ENCODE peak calls at places on chromosome 13, in five cellular contexts. One of them, this sample, is unnamed.

GRCh38 chr13:52884429-52884828 is 36.0 kb upstream of the PCDH8 start:
- DNase-seq in SK-N-SH: no peak
- DNase-seq in MM.1S: no peak
- DNase-seq in neural progenitor cell: no peak
- DNase-seq in HCT116: no peak
- DNase-seq in this sample: no peak

GRCh38 chr13:85197431-85197830 is 601.8 kb downstream of the SLITRK6 start:
- DNase-seq in MM.1S: no peak
- DNase-seq in neural progenitor cell: no peak
- DNase-seq in HCT116: no peak
- DNase-seq in SK-N-SH: no peak
- DNase-seq in this sample: no peak

GRCh38 chr13:65638572-65639168 is 1591.5 kb downstream of the PCDH9 start:
- DNase-seq in neural progenitor cell: peak
- DNase-seq in MM.1S: peak
- DNase-seq in HCT116: peak
- DNase-seq in SK-N-SH: peak
- DNase-seq in this sample: peak

GRCh38 chr13:73168993-73169401 is 110.2 kb downstream of the KLF5 start:
- DNase-seq in SK-N-SH: no peak
- DNase-seq in neural progenitor cell: no peak
- DNase-seq in MM.1S: no peak
- DNase-seq in HCT116: no peak
- DNase-seq in this sample: peak

GRCh38 chr13:41645313-41645712 is 188.0 kb downstream of the RGCC start:
- DNase-seq in SK-N-SH: no peak
- DNase-seq in HCT116: no peak
- DNase-seq in MM.1S: no peak
- DNase-seq in neural progenitor cell: no peak
- DNase-seq in this sample: peak

GRCh38 chr13:42266464-42266863 is 5.5 kb upstream of the AKAP11 start:
- DNase-seq in SK-N-SH: no peak
- DNase-seq in neural progenitor cell: no peak
- DNase-seq in MM.1S: no peak
- DNase-seq in HCT116: no peak
- DNase-seq in this sample: peak

GRCh38 chr13:99657848-99658265 is 156.6 kb downstream of the TM9SF2 start:
- DNase-seq in SK-N-SH: peak
- DNase-seq in MM.1S: no peak
- DNase-seq in HCT116: no peak
- DNase-seq in neural progenitor cell: peak
- DNase-seq in this sample: no peak

GRCh38 chr13:46797468-46798237 is 692 bp upstream of the ESD start:
- DNase-seq in SK-N-SH: no peak
- DNase-seq in HCT116: no peak
- DNase-seq in neural progenitor cell: peak
- DNase-seq in MM.1S: no peak
- DNase-seq in this sample: no peak

GRCh38 chr13:110509971-110510786 is 51.3 kb downstream of the RAB20 start:
- DNase-seq in HCT116: no peak
- DNase-seq in SK-N-SH: no peak
- DNase-seq in neural progenitor cell: no peak
- DNase-seq in MM.1S: no peak
- DNase-seq in this sample: no peak

GRCh38 chr13:24716011-24716410 is 35.8 kb downstream of the ATP12A start:
- DNase-seq in neural progenitor cell: no peak
- DNase-seq in SK-N-SH: no peak
- DNase-seq in HCT116: no peak
- DNase-seq in MM.1S: no peak
- DNase-seq in this sample: no peak

GRCh38 chr13:36778083-36778671 is 40.8 kb upstream of the RFXAP start:
- DNase-seq in HCT116: no peak
- DNase-seq in neural progenitor cell: peak
- DNase-seq in SK-N-SH: no peak
- DNase-seq in MM.1S: no peak
- DNase-seq in this sample: peak
- TF ChIP-seq EZH2phosphoT487 in HCT116: no peak
- TF ChIP-seq EZH2phosphoT487 in neural progenitor cell: no peak
- TF ChIP-seq EZH2phosphoT487 in SK-N-SH: no peak
- TF ChIP-seq EZH2phosphoT487 in MM.1S: no peak
- TF ChIP-seq EZH2phosphoT487 in this sample: no peak

DNA sequence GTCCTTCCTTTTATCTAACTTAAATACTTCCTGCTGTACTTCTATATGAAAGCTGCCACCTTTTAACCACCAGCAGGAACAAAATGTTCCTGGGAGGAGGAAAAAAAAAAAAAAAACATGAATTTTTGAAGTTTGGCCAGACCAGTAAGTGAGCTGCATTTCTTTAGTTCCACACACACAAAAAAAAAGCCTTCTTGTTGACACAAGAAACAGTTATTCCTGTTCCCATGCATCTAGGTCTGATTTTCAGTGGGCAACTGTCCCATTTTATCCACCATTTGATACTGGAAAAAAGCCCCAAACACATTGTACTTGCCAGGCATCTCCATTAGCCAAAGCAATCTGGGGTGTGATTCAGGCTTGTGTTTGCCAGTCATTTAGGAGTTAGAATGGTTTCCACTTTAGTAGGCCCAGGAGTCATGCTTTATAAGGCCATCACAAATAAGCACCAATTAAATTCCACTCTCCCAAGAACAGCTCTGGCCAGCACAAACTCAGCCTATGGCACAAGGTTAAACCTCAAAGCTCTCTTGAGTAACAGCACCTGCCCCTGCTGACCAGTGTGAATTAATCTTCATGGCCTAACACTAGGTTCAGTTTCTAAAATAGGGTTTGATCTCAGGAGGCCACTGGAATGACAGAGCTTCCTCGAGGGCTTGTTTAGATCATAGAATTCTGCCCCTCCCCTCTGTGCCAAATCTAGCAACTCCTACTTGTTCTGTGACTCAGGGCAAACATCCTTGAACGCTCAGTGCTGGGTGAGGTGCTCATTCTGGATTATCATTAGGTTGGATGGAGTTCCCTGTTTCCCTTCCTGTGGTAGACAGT is 67.1 kb downstream of the NUFIP1 start:
- DNase-seq in MM.1S: no peak
- DNase-seq in neural progenitor cell: no peak
- DNase-seq in HCT116: peak
- DNase-seq in SK-N-SH: no peak
- DNase-seq in this sample: peak
- H3K9ac ChIP-seq in MM.1S: no peak
- H3K9ac ChIP-seq in neural progenitor cell: no peak
- H3K9ac ChIP-seq in HCT116: no peak
- H3K9ac ChIP-seq in SK-N-SH: peak
- H3K9ac ChIP-seq in this sample: peak

DNA sequence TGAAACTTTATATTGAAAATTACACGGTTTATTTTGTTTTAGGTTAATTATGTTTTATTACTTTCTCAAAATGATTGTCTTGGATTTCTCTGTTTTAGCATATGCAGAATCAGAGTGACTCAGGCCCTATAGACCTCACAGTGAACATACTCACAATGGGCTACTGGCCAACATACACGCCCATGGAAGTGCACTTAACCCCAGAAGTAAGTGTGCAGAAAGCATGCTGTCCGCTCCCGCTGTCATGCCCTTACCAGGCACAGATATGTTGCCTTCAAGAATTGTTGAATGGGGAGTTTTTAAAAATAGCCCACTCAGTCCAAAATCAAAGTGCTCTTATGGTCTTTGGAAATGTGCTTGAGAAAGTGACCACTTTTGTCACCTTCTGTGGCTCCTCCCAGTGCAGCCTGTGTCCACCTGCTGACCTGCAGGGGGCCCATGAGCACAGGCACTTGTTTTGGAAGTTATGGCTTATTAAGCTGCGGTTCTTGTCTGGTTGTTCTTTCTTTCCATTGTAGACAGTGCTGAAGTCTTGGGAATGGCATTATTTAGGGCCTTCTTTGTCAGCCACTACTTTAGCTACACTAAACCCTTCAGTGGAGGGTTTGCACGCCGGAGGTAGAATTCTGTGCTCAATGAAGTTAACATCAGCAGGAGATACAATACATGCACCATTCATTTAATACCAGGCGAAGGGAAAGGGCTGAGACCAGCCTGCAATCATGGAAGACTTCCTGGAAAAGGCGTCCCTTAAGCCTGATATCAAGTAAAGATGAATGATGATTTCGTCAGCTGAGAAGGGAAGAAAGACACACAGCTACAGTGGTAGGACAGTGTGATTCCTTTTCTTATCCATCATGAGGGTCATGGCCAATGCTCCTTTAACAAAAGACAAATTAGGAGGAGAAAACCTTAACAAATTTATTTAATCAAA is 36.7 kb downstream of the CUL4A start:
- DNase-seq in SK-N-SH: no peak
- DNase-seq in neural progenitor cell: peak
- DNase-seq in HCT116: no peak
- DNase-seq in MM.1S: no peak
- DNase-seq in this sample: peak
- TF ChIP-seq CTCF in SK-N-SH: peak
- TF ChIP-seq CTCF in neural progenitor cell: peak
- TF ChIP-seq CTCF in HCT116: peak
- TF ChIP-seq CTCF in MM.1S: peak
- TF ChIP-seq CTCF in this sample: peak

DNA sequence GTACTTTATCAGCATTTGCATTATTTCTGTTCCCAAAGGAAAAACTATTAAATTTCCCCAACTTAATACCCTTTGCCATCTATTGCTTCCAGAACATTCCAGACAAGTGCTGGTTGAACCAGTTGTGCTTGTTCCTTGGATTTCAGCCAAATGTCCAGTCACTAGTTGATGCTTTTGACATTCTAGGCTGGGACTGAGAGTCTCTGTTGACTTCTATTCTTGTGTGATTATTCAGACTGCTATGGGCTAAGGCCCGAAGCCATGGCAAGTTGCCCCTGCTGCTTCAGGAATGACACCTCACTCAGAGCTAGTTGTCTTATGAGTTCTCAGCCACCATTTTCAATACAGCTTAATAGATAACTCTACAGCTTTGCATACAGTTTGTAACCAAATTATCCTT is 458.1 kb upstream of the ARGLU1 start:
- DNase-seq in HCT116: no peak
- DNase-seq in SK-N-SH: no peak
- DNase-seq in MM.1S: no peak
- DNase-seq in neural progenitor cell: no peak
- DNase-seq in this sample: peak
- TF ChIP-seq EZH2phosphoT487 in HCT116: no peak
- TF ChIP-seq EZH2phosphoT487 in SK-N-SH: no peak
- TF ChIP-seq EZH2phosphoT487 in MM.1S: no peak
- TF ChIP-seq EZH2phosphoT487 in neural progenitor cell: no peak
- TF ChIP-seq EZH2phosphoT487 in this sample: no peak

GRCh38 chr13:94173312-94173854 is 306.1 kb downstream of the DCT start:
- DNase-seq in HCT116: no peak
- DNase-seq in neural progenitor cell: no peak
- DNase-seq in SK-N-SH: no peak
- DNase-seq in MM.1S: no peak
- DNase-seq in this sample: no peak
- H3K9ac ChIP-seq in HCT116: no peak
- H3K9ac ChIP-seq in neural progenitor cell: no peak
- H3K9ac ChIP-seq in SK-N-SH: no peak
- H3K9ac ChIP-seq in MM.1S: no peak
- H3K9ac ChIP-seq in this sample: no peak

GRCh38 chr13:43520331-43520730 is 266.4 kb downstream of the ENOX1 start:
- DNase-seq in HCT116: no peak
- DNase-seq in neural progenitor cell: no peak
- DNase-seq in MM.1S: no peak
- DNase-seq in SK-N-SH: no peak
- DNase-seq in this sample: no peak

GRCh38 chr13:43522788-43523187 is 264.0 kb downstream of the ENOX1 start:
- DNase-seq in neural progenitor cell: no peak
- DNase-seq in HCT116: no peak
- DNase-seq in SK-N-SH: no peak
- DNase-seq in MM.1S: no peak
- DNase-seq in this sample: no peak
- TF ChIP-seq CTCF in neural progenitor cell: no peak
- TF ChIP-seq CTCF in HCT116: no peak
- TF ChIP-seq CTCF in SK-N-SH: no peak
- TF ChIP-seq CTCF in MM.1S: no peak
- TF ChIP-seq CTCF in this sample: no peak

GRCh38 chr13:39016087-39016486 is 21.8 kb downstream of the PROSER1 start:
- DNase-seq in SK-N-SH: no peak
- DNase-seq in neural progenitor cell: no peak
- DNase-seq in HCT116: no peak
- DNase-seq in MM.1S: no peak
- DNase-seq in this sample: no peak

GRCh38 chr13:39013462-39013861 is 22.8 kb upstream of the STOML3 start:
- DNase-seq in SK-N-SH: no peak
- DNase-seq in MM.1S: no peak
- DNase-seq in HCT116: no peak
- DNase-seq in neural progenitor cell: no peak
- DNase-seq in this sample: no peak

GRCh38 chr13:39020853-39021462 is 16.9 kb downstream of the PROSER1 start:
- DNase-seq in MM.1S: no peak
- DNase-seq in HCT116: no peak
- DNase-seq in neural progenitor cell: no peak
- DNase-seq in SK-N-SH: no peak
- DNase-seq in this sample: no peak

GRCh38 chr13:39012608-39013007 is 22.0 kb upstream of the STOML3 start:
- DNase-seq in neural progenitor cell: peak
- DNase-seq in MM.1S: no peak
- DNase-seq in SK-N-SH: peak
- DNase-seq in HCT116: no peak
- DNase-seq in this sample: no peak

DNA sequence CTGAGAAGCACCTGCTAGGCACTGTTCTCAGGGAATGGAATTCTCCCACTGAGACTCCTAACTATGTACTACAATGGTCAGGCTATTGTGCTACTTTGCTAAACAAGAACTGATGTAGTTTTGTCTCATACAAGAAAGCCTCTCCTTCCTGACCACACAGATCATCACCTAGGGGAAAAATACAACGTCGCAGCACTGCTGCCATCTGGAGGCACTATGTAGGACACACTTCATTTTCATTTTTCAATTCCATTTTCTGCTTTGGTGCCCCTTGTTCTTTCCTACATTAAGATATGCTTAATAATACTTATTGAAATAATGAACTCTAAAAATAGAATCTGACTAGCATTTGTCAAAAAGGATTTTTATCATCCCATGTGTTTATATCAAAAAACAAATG is 21.1 kb downstream of the PROSER1 start:
- DNase-seq in HCT116: peak
- DNase-seq in SK-N-SH: peak
- DNase-seq in MM.1S: peak
- DNase-seq in neural progenitor cell: peak
- DNase-seq in this sample: peak
- TF ChIP-seq EZH2phosphoT487 in HCT116: no peak
- TF ChIP-seq EZH2phosphoT487 in SK-N-SH: no peak
- TF ChIP-seq EZH2phosphoT487 in MM.1S: no peak
- TF ChIP-seq EZH2phosphoT487 in neural progenitor cell: no peak
- TF ChIP-seq EZH2phosphoT487 in this sample: no peak

GRCh38 chr13:44236370-44236769 is 137.3 kb upstream of the SERP2 start:
- DNase-seq in HCT116: no peak
- DNase-seq in MM.1S: no peak
- DNase-seq in neural progenitor cell: no peak
- DNase-seq in SK-N-SH: no peak
- DNase-seq in this sample: no peak
- H3K9ac ChIP-seq in HCT116: no peak
- H3K9ac ChIP-seq in MM.1S: no peak
- H3K9ac ChIP-seq in neural progenitor cell: no peak
- H3K9ac ChIP-seq in SK-N-SH: no peak
- H3K9ac ChIP-seq in this sample: peak

DNA sequence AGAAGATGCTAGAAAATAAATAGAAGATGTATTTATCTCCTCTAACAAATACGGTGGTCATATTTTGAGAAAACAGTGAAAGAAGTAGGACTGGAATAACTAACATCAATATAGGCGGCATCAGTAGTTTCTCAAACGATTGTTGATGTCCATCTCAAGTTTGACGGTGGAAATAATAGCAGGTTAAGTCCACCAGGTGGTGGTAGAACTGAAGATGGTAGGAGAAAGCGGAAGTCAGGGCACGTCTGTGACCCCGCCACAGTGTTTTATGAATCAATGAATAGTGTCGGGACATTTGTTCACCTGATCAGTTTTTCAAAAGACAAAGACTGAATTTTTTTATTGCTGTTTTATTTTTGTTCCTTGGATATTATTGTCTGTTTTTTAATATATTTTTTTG is 706.4 kb upstream of the SLC10A2 start:
- DNase-seq in neural progenitor cell: no peak
- DNase-seq in MM.1S: no peak
- DNase-seq in SK-N-SH: no peak
- DNase-seq in HCT116: no peak
- DNase-seq in this sample: peak
- TF ChIP-seq CTCF in neural progenitor cell: peak
- TF ChIP-seq CTCF in MM.1S: no peak
- TF ChIP-seq CTCF in SK-N-SH: no peak
- TF ChIP-seq CTCF in HCT116: no peak
- TF ChIP-seq CTCF in this sample: peak

This sample was measured in PC-3.